ENCODE peak calls at places on chromosomes 1 and 21, in six cellular contexts. One of them, this sample, is unnamed.

GRCh38 chr1:211352985-211353515 is 26.4 kb downstream of the TRAF5 start:
- DNase-seq in neural progenitor cell: peak; percentile 39
- DNase-seq in HCT116: peak; percentile 15
- DNase-seq in SK-N-SH: no peak
- DNase-seq in hepatocyte: no peak
- DNase-seq in OCI-LY7: peak; percentile 72
- DNase-seq in this sample: peak; percentile 63

GRCh38 chr1:201399018-201399351 is at the start of gene LAD1:
- DNase-seq in neural progenitor cell: no peak
- DNase-seq in HCT116: no peak
- DNase-seq in SK-N-SH: no peak
- DNase-seq in hepatocyte: no peak
- DNase-seq in OCI-LY7: no peak
- DNase-seq in this sample: no peak

GRCh38 chr21:16084776-16085364 is 355.1 kb downstream of the USP25 start:
- DNase-seq in neural progenitor cell: no peak
- DNase-seq in HCT116: no peak
- DNase-seq in SK-N-SH: no peak
- DNase-seq in hepatocyte: no peak
- DNase-seq in OCI-LY7: no peak
- DNase-seq in this sample: peak; percentile 88

GRCh38 chr1:77948841-77949424 is 29.9 kb downstream of the FUBP1 start:
- DNase-seq in neural progenitor cell: peak; percentile 32
- DNase-seq in HCT116: peak; percentile 3
- DNase-seq in SK-N-SH: peak; percentile 7
- DNase-seq in hepatocyte: peak; percentile 7
- DNase-seq in OCI-LY7: peak; percentile 27
- DNase-seq in this sample: peak; percentile 20

GRCh38 chr21:31161157-31161556 is 122.9 kb upstream of the KRTAP19-8 start:
- DNase-seq in neural progenitor cell: peak; percentile 63
- DNase-seq in HCT116: no peak
- DNase-seq in SK-N-SH: peak; percentile 44
- DNase-seq in hepatocyte: no peak
- DNase-seq in OCI-LY7: no peak
- DNase-seq in this sample: no peak

GRCh38 chr21:42319368-42319767 is 4.2 kb upstream of the TFF3 start:
- DNase-seq in neural progenitor cell: no peak
- DNase-seq in HCT116: no peak
- DNase-seq in SK-N-SH: no peak
- DNase-seq in hepatocyte: no peak
- DNase-seq in OCI-LY7: peak; percentile 46
- DNase-seq in this sample: no peak

GRCh38 chr1:160818207-160818935 is 22.4 kb downstream of the LY9 start:
- DNase-seq in neural progenitor cell: no peak
- DNase-seq in HCT116: no peak
- DNase-seq in SK-N-SH: no peak
- DNase-seq in hepatocyte: no peak
- DNase-seq in OCI-LY7: no peak
- DNase-seq in this sample: no peak

GRCh38 chr1:111417755-111418154 is 9.8 kb downstream of the OVGP1 start:
- DNase-seq in neural progenitor cell: no peak
- DNase-seq in HCT116: no peak
- DNase-seq in SK-N-SH: no peak
- DNase-seq in hepatocyte: peak; percentile 49
- DNase-seq in OCI-LY7: no peak
- DNase-seq in this sample: peak; percentile 58

GRCh38 chr1:41455479-41456271 is 28.8 kb downstream of the EDN2 start:
- DNase-seq in neural progenitor cell: no peak
- DNase-seq in HCT116: no peak
- DNase-seq in SK-N-SH: peak; percentile 92
- DNase-seq in hepatocyte: peak; percentile 65
- DNase-seq in OCI-LY7: no peak
- DNase-seq in this sample: no peak

GRCh38 chr1:110682898-110683297 is 8.2 kb upstream of the KCNA3 start:
- DNase-seq in neural progenitor cell: no peak
- DNase-seq in HCT116: no peak
- DNase-seq in SK-N-SH: no peak
- DNase-seq in hepatocyte: no peak
- DNase-seq in OCI-LY7: no peak
- DNase-seq in this sample: no peak

GRCh38 chr1:30852026-30852425 is 56.5 kb downstream of the SDC3 start:
- DNase-seq in neural progenitor cell: no peak
- DNase-seq in HCT116: no peak
- DNase-seq in SK-N-SH: no peak
- DNase-seq in hepatocyte: peak; percentile 54
- DNase-seq in OCI-LY7: no peak
- DNase-seq in this sample: no peak

GRCh38 chr1:31605908-31606427 is 11.5 kb upstream of the HCRTR1 start:
- DNase-seq in neural progenitor cell: no peak
- DNase-seq in HCT116: no peak
- DNase-seq in SK-N-SH: no peak
- DNase-seq in hepatocyte: no peak
- DNase-seq in OCI-LY7: peak; percentile 55
- DNase-seq in this sample: no peak

GRCh38 chr1:156870734-156871133 is 10.1 kb downstream of the NTRK1 start:
- DNase-seq in neural progenitor cell: no peak
- DNase-seq in HCT116: no peak
- DNase-seq in SK-N-SH: no peak
- DNase-seq in hepatocyte: no peak
- DNase-seq in OCI-LY7: no peak
- DNase-seq in this sample: peak; percentile 96

GRCh38 chr1:151716771-151717631 is at the start of gene CELF3:
- DNase-seq in neural progenitor cell: peak; percentile 83
- DNase-seq in HCT116: no peak
- DNase-seq in SK-N-SH: peak; percentile 93
- DNase-seq in hepatocyte: peak; percentile 49
- DNase-seq in OCI-LY7: no peak
- DNase-seq in this sample: no peak

GRCh38 chr21:46122758-46123683 is 25.1 kb downstream of the COL6A2 start:
- DNase-seq in neural progenitor cell: no peak
- DNase-seq in HCT116: no peak
- DNase-seq in SK-N-SH: peak; percentile 21
- DNase-seq in hepatocyte: no peak
- DNase-seq in OCI-LY7: no peak
- DNase-seq in this sample: no peak

GRCh38 chr1:47984175-47984789 is 12.9 kb downstream of the TRABD2B start:
- DNase-seq in neural progenitor cell: peak; percentile 81
- DNase-seq in HCT116: no peak
- DNase-seq in SK-N-SH: no peak
- DNase-seq in hepatocyte: no peak
- DNase-seq in OCI-LY7: no peak
- DNase-seq in this sample: no peak

DNA sequence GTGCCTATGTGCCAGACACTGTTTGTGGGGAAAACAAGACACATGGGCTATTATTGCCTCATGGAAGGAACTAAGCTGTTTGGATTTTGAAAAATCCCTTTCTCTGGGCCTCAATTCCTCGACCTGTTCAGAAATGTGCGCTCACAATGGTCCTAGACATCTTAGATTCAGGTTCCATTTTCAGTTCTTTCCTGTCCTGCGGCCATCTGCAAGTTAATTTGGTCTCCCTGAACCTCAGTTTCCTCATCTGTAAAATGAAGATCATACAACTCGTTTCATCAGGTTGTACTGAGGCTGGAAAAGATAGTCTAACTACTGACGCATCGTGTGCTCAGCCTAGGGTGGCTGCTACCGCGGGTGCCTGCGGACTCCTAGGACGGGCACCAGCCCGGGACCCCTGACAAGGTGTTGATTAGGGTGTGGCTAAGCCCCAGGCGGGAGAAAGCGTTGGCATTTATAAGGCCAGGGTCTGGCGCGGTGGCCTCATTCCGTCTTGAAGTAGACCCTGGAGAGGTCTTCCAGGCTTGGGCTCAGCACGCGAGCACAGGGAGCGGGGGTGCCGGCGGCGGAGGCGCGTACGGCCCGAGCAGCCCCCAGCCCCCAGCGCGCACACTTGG is 493 bp upstream of the ELOA start:
- DNase-seq in neural progenitor cell: no peak
- DNase-seq in HCT116: no peak
- DNase-seq in SK-N-SH: no peak
- DNase-seq in hepatocyte: no peak
- DNase-seq in OCI-LY7: no peak
- DNase-seq in this sample: peak; percentile 13
- H3K79me2 ChIP-seq in neural progenitor cell: peaks cover 44% of the 10 kb centered on the region
- H3K79me2 ChIP-seq in HCT116: peaks cover 42% of the 10 kb centered on the region
- H3K79me2 ChIP-seq in SK-N-SH: peaks cover 44% of the 10 kb centered on the region
- H3K79me2 ChIP-seq in hepatocyte: peaks cover 57% of the 10 kb centered on the region
- H3K79me2 ChIP-seq in OCI-LY7: peaks cover 40% of the 10 kb centered on the region
- H3K79me2 ChIP-seq in this sample: peaks cover 45% of the 10 kb centered on the region

GRCh38 chr1:59695301-59695700 is 119.4 kb upstream of the HOOK1 start:
- DNase-seq in neural progenitor cell: no peak
- DNase-seq in HCT116: no peak
- DNase-seq in SK-N-SH: no peak
- DNase-seq in hepatocyte: no peak
- DNase-seq in OCI-LY7: no peak
- DNase-seq in this sample: no peak

GRCh38 chr1:59690531-59690930 is 124.2 kb upstream of the HOOK1 start:
- DNase-seq in neural progenitor cell: no peak
- DNase-seq in HCT116: no peak
- DNase-seq in SK-N-SH: no peak
- DNase-seq in hepatocyte: no peak
- DNase-seq in OCI-LY7: no peak
- DNase-seq in this sample: no peak

GRCh38 chr1:59692591-59692990 is 122.2 kb upstream of the HOOK1 start:
- DNase-seq in neural progenitor cell: no peak
- DNase-seq in HCT116: no peak
- DNase-seq in SK-N-SH: peak; percentile 59
- DNase-seq in hepatocyte: peak; percentile 42
- DNase-seq in OCI-LY7: no peak
- DNase-seq in this sample: no peak

GRCh38 chr1:59691261-59691660 is 123.5 kb upstream of the HOOK1 start:
- DNase-seq in neural progenitor cell: peak; percentile 33
- DNase-seq in HCT116: no peak
- DNase-seq in SK-N-SH: no peak
- DNase-seq in hepatocyte: no peak
- DNase-seq in OCI-LY7: no peak
- DNase-seq in this sample: no peak

GRCh38 chr1:59693431-59693830 is 121.3 kb upstream of the HOOK1 start:
- DNase-seq in neural progenitor cell: no peak
- DNase-seq in HCT116: no peak
- DNase-seq in SK-N-SH: no peak
- DNase-seq in hepatocyte: no peak
- DNase-seq in OCI-LY7: no peak
- DNase-seq in this sample: no peak
- TF ChIP-seq EZH2phosphoT487 in neural progenitor cell: no peak
- TF ChIP-seq EZH2phosphoT487 in HCT116: no peak
- TF ChIP-seq EZH2phosphoT487 in SK-N-SH: no peak
- TF ChIP-seq EZH2phosphoT487 in hepatocyte: no peak
- TF ChIP-seq EZH2phosphoT487 in OCI-LY7: no peak
- TF ChIP-seq EZH2phosphoT487 in this sample: no peak

DNA sequence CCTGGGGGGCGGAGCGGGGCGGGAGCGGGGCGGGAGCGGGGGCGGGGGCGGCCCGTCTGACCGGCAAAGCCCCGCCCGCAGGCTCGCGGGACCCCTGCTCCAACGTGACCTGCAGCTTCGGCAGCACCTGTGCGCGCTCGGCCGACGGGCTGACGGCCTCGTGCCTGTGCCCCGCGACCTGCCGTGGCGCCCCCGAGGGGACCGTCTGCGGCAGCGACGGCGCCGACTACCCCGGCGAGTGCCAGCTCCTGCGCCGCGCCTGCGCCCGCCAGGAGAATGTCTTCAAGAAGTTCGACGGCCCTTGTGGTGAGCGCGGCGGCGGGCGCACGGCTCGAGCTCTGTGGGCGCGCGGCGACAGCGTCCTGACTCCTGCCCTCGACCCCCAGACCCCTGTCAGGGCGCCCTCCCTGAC is 21.2 kb downstream of the AGRN start:
- DNase-seq in neural progenitor cell: peak; percentile 83
- DNase-seq in HCT116: no peak
- DNase-seq in SK-N-SH: no peak
- DNase-seq in hepatocyte: no peak
- DNase-seq in OCI-LY7: no peak
- DNase-seq in this sample: no peak
- H3K79me2 ChIP-seq in neural progenitor cell: no peaks in the 10 kb centered on the region
- H3K79me2 ChIP-seq in HCT116: peaks cover 44% of the 10 kb centered on the region
- H3K79me2 ChIP-seq in SK-N-SH: no peaks in the 10 kb centered on the region
- H3K79me2 ChIP-seq in hepatocyte: peaks cover 4% of the 10 kb centered on the region
- H3K79me2 ChIP-seq in OCI-LY7: no peaks in the 10 kb centered on the region
- H3K79me2 ChIP-seq in this sample: peaks cover 50% of the 10 kb centered on the region

GRCh38 chr1:37513795-37514349 is 694 bp downstream of the MEAF6 start:
- DNase-seq in neural progenitor cell: peak; percentile 66
- DNase-seq in HCT116: no peak
- DNase-seq in SK-N-SH: peak; percentile 44
- DNase-seq in hepatocyte: peak; percentile 81
- DNase-seq in OCI-LY7: peak; percentile 69
- DNase-seq in this sample: peak; percentile 32

GRCh38 chr1:37515185-37516034 is 844 bp upstream of the MEAF6 start:
- DNase-seq in neural progenitor cell: no peak
- DNase-seq in HCT116: no peak
- DNase-seq in SK-N-SH: no peak
- DNase-seq in hepatocyte: no peak
- DNase-seq in OCI-LY7: no peak
- DNase-seq in this sample: no peak

GRCh38 chr1:37517569-37517968 is 3.0 kb upstream of the MEAF6 start:
- DNase-seq in neural progenitor cell: no peak
- DNase-seq in HCT116: no peak
- DNase-seq in SK-N-SH: no peak
- DNase-seq in hepatocyte: no peak
- DNase-seq in OCI-LY7: no peak
- DNase-seq in this sample: no peak

GRCh38 chr1:37519613-37520012 is 5.0 kb upstream of the MEAF6 start:
- DNase-seq in neural progenitor cell: no peak
- DNase-seq in HCT116: no peak
- DNase-seq in SK-N-SH: no peak
- DNase-seq in hepatocyte: no peak
- DNase-seq in OCI-LY7: no peak
- DNase-seq in this sample: no peak

DNA sequence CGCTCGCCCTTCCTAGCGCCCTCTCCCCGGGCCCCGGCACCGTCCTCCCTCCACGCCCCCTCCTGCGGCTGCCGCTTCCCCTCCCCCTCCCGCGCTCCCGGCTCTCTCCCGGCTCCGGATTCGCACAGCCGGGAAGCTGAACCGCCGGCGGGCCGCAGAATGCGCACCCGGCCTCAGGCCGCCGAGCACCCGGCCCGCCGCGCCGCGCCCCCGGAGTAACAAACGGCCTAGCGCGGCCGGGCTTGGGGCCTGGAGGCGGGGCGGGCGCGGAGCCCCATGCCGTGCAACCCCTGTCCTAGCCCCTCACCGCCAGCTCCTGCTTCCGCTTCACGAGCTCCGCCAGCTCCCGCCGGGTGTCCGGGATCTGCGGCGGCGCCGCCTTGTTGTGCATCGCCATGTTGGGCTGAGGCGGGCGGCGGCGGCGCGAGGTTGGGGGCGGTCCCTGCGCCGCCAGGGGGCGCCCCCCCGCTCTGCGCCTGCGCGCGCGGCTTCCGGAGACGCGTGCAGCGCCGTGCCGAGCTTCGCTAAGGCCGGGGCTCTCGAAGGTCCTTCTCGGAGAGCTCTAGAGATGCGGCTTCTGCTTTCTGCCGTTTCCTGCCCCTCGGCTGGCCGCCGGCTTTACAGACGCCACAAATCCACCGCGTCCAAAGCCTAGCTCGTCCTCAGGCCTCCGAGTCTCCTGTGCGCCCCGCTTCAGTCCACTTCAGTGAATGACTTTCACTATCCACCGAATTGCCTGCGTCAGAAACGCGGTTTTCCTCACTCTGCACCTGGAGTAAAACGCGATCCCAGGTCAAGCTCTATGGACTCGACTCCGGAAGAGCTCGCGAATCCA is at the start of gene MEAF6:
- DNase-seq in neural progenitor cell: peak; percentile 95
- DNase-seq in HCT116: peak; percentile 36
- DNase-seq in SK-N-SH: peak; percentile 98
- DNase-seq in hepatocyte: peak; percentile 94
- DNase-seq in OCI-LY7: peak; percentile 92
- DNase-seq in this sample: peak; percentile 88
- TF ChIP-seq EZH2phosphoT487 in neural progenitor cell: no peak
- TF ChIP-seq EZH2phosphoT487 in HCT116: no peak
- TF ChIP-seq EZH2phosphoT487 in SK-N-SH: no peak
- TF ChIP-seq EZH2phosphoT487 in hepatocyte: no peak
- TF ChIP-seq EZH2phosphoT487 in OCI-LY7: no peak
- TF ChIP-seq EZH2phosphoT487 in this sample: no peak